ENCODE peak calls at places on chromosomes 5 and 9, in five cellular contexts. A, O, M, R and P are unnamed samples.

GRCh38 chr9:93830224-93830596 is 124.9 kb downstream of the BARX1 start:
- DNase-seq in A (no peak), O (no peak), M (no peak), R (no peak), P (no peak)

GRCh38 chr9:112176410-112177010 is 1.4 kb upstream of the SUSD1 start:
- DNase-seq in A (no peak), O (no peak), M (no peak), R (no peak), P (no peak)

GRCh38 chr9:98687911-98688310 is 20.8 kb downstream of the GABBR2 start:
- DNase-seq in A (no peak), O (no peak), M (no peak), R (no peak), P (peak; percentile 9)

GRCh38 chr5:160542281-160542680 is 120.6 kb downstream of the PTTG1 start:
- DNase-seq in A (no peak), O (no peak), M (no peak), R (no peak), P (no peak)

GRCh38 chr9:122406264-122406890 is 35.6 kb downstream of the PTGS1 start:
- DNase-seq in A (no peak), O (no peak), M (no peak), R (no peak), P (no peak)

GRCh38 chr9:33815781-33816180 is 1.2 kb upstream of the UBE2R2 start:
- DNase-seq in A (no peak), O (no peak), M (no peak), R (no peak), P (no peak)

GRCh38 chr9:21854594-21854993 is 52.2 kb downstream of the MTAP start:
- DNase-seq in A (no peak), O (peak; percentile 65), M (no peak), R (peak; percentile 94), P (peak; percentile 75)

GRCh38 chr9:16131269-16131668 is 578.4 kb downstream of the CCDC171 start:
- DNase-seq in A (no peak), O (peak; percentile 49), M (peak; percentile 45), R (peak; percentile 89), P (no peak)

GRCh38 chr5:73506459-73506955 is 8.3 kb downstream of the BTF3 start:
- DNase-seq in A (no peak), O (no peak), M (peak; percentile 19), R (no peak), P (no peak)

GRCh38 chr9:122256206-122256605 is 8.4 kb downstream of the RBM18 start:
- DNase-seq in A (no peak), O (no peak), M (no peak), R (no peak), P (no peak)

GRCh38 chr5:145495741-145496140 is 339.4 kb downstream of the PRELID2 start:
- DNase-seq in A (no peak), O (peak; percentile 52), M (peak; percentile 15), R (peak; percentile 94), P (peak; percentile 74)

GRCh38 chr5:145497041-145497440 is 338.1 kb downstream of the PRELID2 start:
- DNase-seq in A (no peak), O (no peak), M (no peak), R (no peak), P (no peak)

GRCh38 chr5:145502906-145503305 is 332.2 kb downstream of the PRELID2 start:
- DNase-seq in A (no peak), O (no peak), M (no peak), R (no peak), P (no peak)

GRCh38 chr5:145499483-145499882 is 335.7 kb downstream of the PRELID2 start:
- DNase-seq in A (no peak), O (peak; percentile 21), M (no peak), R (peak; percentile 63), P (no peak)

GRCh38 chr5:145500712-145501111 is 334.4 kb downstream of the PRELID2 start:
- DNase-seq in A (no peak), O (no peak), M (no peak), R (no peak), P (no peak)
- TF ChIP-seq CTCF in A (no peak), O (no peak), M (no peak), R (no peak), P (no peak)

DNA sequence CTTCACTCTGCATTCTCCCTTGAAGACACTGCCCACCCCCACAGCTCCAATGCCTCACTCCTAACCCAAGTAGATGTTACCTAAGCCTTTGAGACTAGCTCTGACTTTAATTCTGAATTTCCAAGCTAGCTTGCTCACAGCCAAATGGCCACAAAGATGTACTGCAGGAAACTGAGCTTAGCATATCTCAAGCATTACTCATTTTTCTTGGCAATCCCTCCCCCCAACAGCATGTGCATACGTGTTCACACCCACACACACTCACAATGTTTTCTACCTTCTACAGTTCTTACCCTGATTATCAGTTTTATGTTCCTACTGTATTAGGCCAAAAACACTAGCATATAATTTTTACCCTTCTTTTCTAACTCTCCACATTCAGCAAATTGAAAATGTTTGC is 13.7 kb upstream of the GRIA1 start:
- DNase-seq in A (no peak), O (peak; percentile 85), M (no peak), R (peak; percentile 88), P (peak; percentile 62)
- TF ChIP-seq CTCF in A (no peak), O (peak; percentile 54), M (no peak), R (peak; percentile 47), P (peak; percentile 30)

DNA sequence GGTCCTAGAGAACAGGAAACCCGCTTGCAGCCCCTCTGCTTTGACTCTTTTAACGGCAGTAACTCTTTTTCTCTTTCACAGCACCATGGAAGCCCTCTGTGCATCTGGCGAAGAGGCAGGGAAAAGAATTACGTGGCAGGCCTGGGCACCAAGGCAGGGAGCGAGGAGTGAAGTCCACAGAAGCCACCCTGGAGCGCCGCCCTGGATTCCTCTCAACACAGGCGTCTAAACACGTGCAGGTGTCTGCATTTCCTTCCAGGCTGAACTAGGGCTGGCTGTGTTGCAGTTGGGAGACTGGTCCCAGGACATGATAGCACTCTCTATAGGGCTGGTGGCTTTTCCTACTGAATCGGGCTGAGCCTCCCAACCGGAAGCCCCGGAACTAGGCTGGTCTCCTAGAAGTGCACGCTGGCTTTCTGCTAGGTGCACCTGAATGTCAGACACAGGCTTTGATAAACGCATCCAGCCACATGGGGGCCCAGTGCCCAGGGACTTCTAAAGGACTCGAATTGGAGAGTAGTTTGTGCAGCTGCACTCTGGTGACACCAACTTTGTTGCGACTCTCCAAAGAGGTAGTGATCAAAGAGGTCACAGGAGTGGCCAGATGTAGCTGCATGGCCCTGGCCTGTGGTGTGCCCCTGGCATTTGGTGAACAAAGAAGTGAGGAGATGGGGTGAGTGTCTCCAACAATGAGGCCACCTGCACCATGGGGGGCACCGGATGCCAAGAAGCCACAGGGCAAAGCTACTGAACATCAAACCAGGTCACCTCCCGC is 54.5 kb downstream of the AK8 start:
- DNase-seq in A (no peak), O (no peak), M (no peak), R (no peak), P (no peak)
- TF ChIP-seq CTCF in A (no peak), O (no peak), M (no peak), R (no peak), P (no peak)

GRCh38 chr5:91306497-91306896 is 76.6 kb downstream of the ARRDC3 start:
- DNase-seq in A (no peak), O (peak; percentile 50), M (no peak), R (no peak), P (no peak)

GRCh38 chr5:91307023-91307422 is 76.1 kb downstream of the ARRDC3 start:
- DNase-seq in A (no peak), O (peak; percentile 96), M (no peak), R (peak; percentile 36), P (no peak)

GRCh38 chr5:91312698-91313097 is 70.4 kb downstream of the ARRDC3 start:
- DNase-seq in A (no peak), O (peak; percentile 30), M (no peak), R (peak; percentile 37), P (no peak)

GRCh38 chr5:91311168-91311696 is 71.9 kb downstream of the ARRDC3 start:
- DNase-seq in A (no peak), O (no peak), M (no peak), R (peak; percentile 23), P (no peak)

GRCh38 chr5:91311697-91312501 is 71.2 kb downstream of the ARRDC3 start:
- DNase-seq in A (peak; percentile 71), O (peak; percentile 99), M (peak; percentile 89), R (peak; percentile 100), P (peak; percentile 96)
- TF ChIP-seq CTCF in A (no peak), O (no peak), M (no peak), R (peak; percentile 13), P (no peak)

GRCh38 chr5:122192477-122192876 is 63.1 kb downstream of the ZNF474 start:
- DNase-seq in A (no peak), O (no peak), M (no peak), R (no peak), P (no peak)

GRCh38 chr5:122200456-122200855 is 71.1 kb downstream of the ZNF474 start:
- DNase-seq in A (no peak), O (no peak), M (no peak), R (no peak), P (no peak)

GRCh38 chr5:122200894-122201293 is 71.5 kb downstream of the ZNF474 start:
- DNase-seq in A (no peak), O (no peak), M (no peak), R (no peak), P (no peak)

GRCh38 chr5:122192883-122193496 is 63.6 kb downstream of the ZNF474 start:
- DNase-seq in A (peak; percentile 11), O (peak; percentile 82), M (peak; percentile 65), R (peak; percentile 87), P (peak; percentile 41)

GRCh38 chr5:122195784-122196394 is 66.5 kb downstream of the ZNF474 start:
- DNase-seq in A (no peak), O (peak; percentile 71), M (peak; percentile 41), R (peak; percentile 80), P (no peak)
- TF ChIP-seq CTCF in A (peak; percentile 22), O (peak; percentile 67), M (peak; percentile 57), R (peak; percentile 81), P (peak; percentile 69)

GRCh38 chr5:59351076-59351794 is 542.3 kb downstream of the PDE4D start:
- DNase-seq in A (no peak), O (peak; percentile 72), M (no peak), R (peak; percentile 93), P (no peak)
- TF ChIP-seq CTCF in A (no peak), O (no peak), M (no peak), R (peak; percentile 70), P (no peak)